ENCODE peak calls at places on chromosomes 4 and X, in eight cellular contexts. One of them, this sample, is unnamed. For H3K9me3, the result is how much of the 10 kb centered on the place peaks cover.

GRCh38 chr4:168598191-168598590 is 101.3 kb downstream of the PALLD start:
- DNase-seq in Caco-2: no peak
- DNase-seq in right cardiac atrium: no peak
- DNase-seq in SJSA1: no peak
- DNase-seq in adipocyte: no peak
- DNase-seq in lower lobe of right lung: no peak
- DNase-seq in CD8-positive, alpha-beta T cell: no peak
- DNase-seq in A549: no peak
- DNase-seq in this sample: no peak

GRCh38 chrX:30887721-30888120 is 1.3 kb downstream of the TAB3 start:
- DNase-seq in A549: no peak
- DNase-seq in right cardiac atrium: no peak
- DNase-seq in adipocyte: no peak
- DNase-seq in CD8-positive, alpha-beta T cell: no peak
- DNase-seq in Caco-2: no peak
- DNase-seq in lower lobe of right lung: no peak
- DNase-seq in SJSA1: no peak
- DNase-seq in this sample: no peak

GRCh38 chr4:1309261-1310010 is 19.7 kb downstream of the MAEA start:
- DNase-seq in Caco-2: no peak
- DNase-seq in adipocyte: peak
- DNase-seq in right cardiac atrium: peak
- DNase-seq in SJSA1: peak
- DNase-seq in CD8-positive, alpha-beta T cell: peak
- DNase-seq in A549: no peak
- DNase-seq in lower lobe of right lung: peak
- DNase-seq in this sample: peak

GRCh38 chr4:39044364-39044946 is 12.2 kb upstream of the TMEM156 start:
- DNase-seq in Caco-2: peak
- DNase-seq in SJSA1: peak
- DNase-seq in right cardiac atrium: peak
- DNase-seq in adipocyte: peak
- DNase-seq in lower lobe of right lung: peak
- DNase-seq in CD8-positive, alpha-beta T cell: peak
- DNase-seq in A549: peak
- DNase-seq in this sample: peak

GRCh38 chrX:31213941-31214340 is 142.1 kb upstream of the FTHL17 start:
- DNase-seq in Caco-2: peak
- DNase-seq in CD8-positive, alpha-beta T cell: no peak
- DNase-seq in lower lobe of right lung: no peak
- DNase-seq in SJSA1: no peak
- DNase-seq in right cardiac atrium: no peak
- DNase-seq in adipocyte: peak
- DNase-seq in A549: no peak
- DNase-seq in this sample: no peak

GRCh38 chrX:31374786-31375185 is 302.9 kb upstream of the FTHL17 start:
- DNase-seq in A549: no peak
- DNase-seq in CD8-positive, alpha-beta T cell: no peak
- DNase-seq in Caco-2: no peak
- DNase-seq in SJSA1: no peak
- DNase-seq in right cardiac atrium: no peak
- DNase-seq in lower lobe of right lung: no peak
- DNase-seq in adipocyte: no peak
- DNase-seq in this sample: no peak

GRCh38 chr4:66376921-66377320 is 706.6 kb upstream of the EPHA5 start:
- DNase-seq in SJSA1: no peak
- DNase-seq in adipocyte: peak
- DNase-seq in lower lobe of right lung: no peak
- DNase-seq in A549: no peak
- DNase-seq in CD8-positive, alpha-beta T cell: no peak
- DNase-seq in right cardiac atrium: no peak
- DNase-seq in Caco-2: no peak
- DNase-seq in this sample: no peak

GRCh38 chr4:143224255-143224654 is 39.5 kb downstream of the USP38 start:
- DNase-seq in lower lobe of right lung: no peak
- DNase-seq in adipocyte: no peak
- DNase-seq in SJSA1: no peak
- DNase-seq in right cardiac atrium: no peak
- DNase-seq in Caco-2: peak
- DNase-seq in A549: no peak
- DNase-seq in CD8-positive, alpha-beta T cell: no peak
- DNase-seq in this sample: no peak

GRCh38 chr4:125749354-125749753 is 434.6 kb downstream of the FAT4 start:
- DNase-seq in SJSA1: no peak
- DNase-seq in lower lobe of right lung: no peak
- DNase-seq in adipocyte: no peak
- DNase-seq in Caco-2: no peak
- DNase-seq in right cardiac atrium: no peak
- DNase-seq in A549: no peak
- DNase-seq in CD8-positive, alpha-beta T cell: no peak
- DNase-seq in this sample: no peak

GRCh38 chr4:3046149-3046548 is 28.2 kb downstream of the HTT-AS start:
- DNase-seq in CD8-positive, alpha-beta T cell: no peak
- DNase-seq in A549: no peak
- DNase-seq in lower lobe of right lung: no peak
- DNase-seq in adipocyte: no peak
- DNase-seq in SJSA1: no peak
- DNase-seq in Caco-2: no peak
- DNase-seq in right cardiac atrium: no peak
- DNase-seq in this sample: no peak

GRCh38 chr4:109548655-109549054 is 11.4 kb upstream of the MCUB start:
- DNase-seq in adipocyte: peak
- DNase-seq in SJSA1: peak
- DNase-seq in CD8-positive, alpha-beta T cell: no peak
- DNase-seq in lower lobe of right lung: no peak
- DNase-seq in Caco-2: no peak
- DNase-seq in A549: no peak
- DNase-seq in right cardiac atrium: no peak
- DNase-seq in this sample: no peak

GRCh38 chrX:26376037-26376708 is 160.2 kb downstream of the MAGEB5 start:
- DNase-seq in CD8-positive, alpha-beta T cell: no peak
- DNase-seq in A549: no peak
- DNase-seq in SJSA1: no peak
- DNase-seq in right cardiac atrium: no peak
- DNase-seq in lower lobe of right lung: no peak
- DNase-seq in adipocyte: no peak
- DNase-seq in Caco-2: no peak
- DNase-seq in this sample: no peak

GRCh38 chr4:143558286-143558685 is 44.8 kb downstream of the SMARCA5 start:
- DNase-seq in right cardiac atrium: no peak
- DNase-seq in CD8-positive, alpha-beta T cell: no peak
- DNase-seq in SJSA1: no peak
- DNase-seq in Caco-2: no peak
- DNase-seq in lower lobe of right lung: no peak
- DNase-seq in adipocyte: no peak
- DNase-seq in A549: no peak
- DNase-seq in this sample: no peak

GRCh38 chr4:37528161-37528560 is 158.0 kb downstream of the RELL1 start:
- DNase-seq in adipocyte: no peak
- DNase-seq in lower lobe of right lung: peak
- DNase-seq in A549: peak
- DNase-seq in Caco-2: peak
- DNase-seq in SJSA1: no peak
- DNase-seq in CD8-positive, alpha-beta T cell: no peak
- DNase-seq in right cardiac atrium: no peak
- DNase-seq in this sample: no peak

GRCh38 chr4:38967260-38968095 is 64.7 kb downstream of the TMEM156 start:
- DNase-seq in A549: peak
- DNase-seq in adipocyte: peak
- DNase-seq in SJSA1: peak
- DNase-seq in lower lobe of right lung: no peak
- DNase-seq in CD8-positive, alpha-beta T cell: no peak
- DNase-seq in Caco-2: no peak
- DNase-seq in right cardiac atrium: no peak
- DNase-seq in this sample: no peak

GRCh38 chr4:75995727-75996126 is 5.0 kb upstream of the SDAD1 start:
- DNase-seq in Caco-2: peak
- DNase-seq in lower lobe of right lung: no peak
- DNase-seq in SJSA1: no peak
- DNase-seq in A549: peak
- DNase-seq in CD8-positive, alpha-beta T cell: no peak
- DNase-seq in adipocyte: peak
- DNase-seq in right cardiac atrium: no peak
- DNase-seq in this sample: no peak

GRCh38 chr4:145956288-145956890 is 17.8 kb upstream of the ZNF827 start:
- DNase-seq in CD8-positive, alpha-beta T cell: no peak
- DNase-seq in SJSA1: peak
- DNase-seq in A549: peak
- DNase-seq in Caco-2: peak
- DNase-seq in adipocyte: peak
- DNase-seq in lower lobe of right lung: no peak
- DNase-seq in right cardiac atrium: no peak
- DNase-seq in this sample: peak

GRCh38 chrX:8504451-8504850 is 39.8 kb downstream of the VCX3B start:
- DNase-seq in A549: peak
- DNase-seq in right cardiac atrium: no peak
- DNase-seq in CD8-positive, alpha-beta T cell: no peak
- DNase-seq in Caco-2: no peak
- DNase-seq in adipocyte: no peak
- DNase-seq in SJSA1: peak
- DNase-seq in lower lobe of right lung: no peak
- DNase-seq in this sample: no peak

GRCh38 chr4:134952305-134952704 is 750.7 kb upstream of the PABPC4L start:
- DNase-seq in right cardiac atrium: no peak
- DNase-seq in SJSA1: no peak
- DNase-seq in adipocyte: no peak
- DNase-seq in Caco-2: no peak
- DNase-seq in lower lobe of right lung: peak
- DNase-seq in CD8-positive, alpha-beta T cell: no peak
- DNase-seq in A549: no peak
- DNase-seq in this sample: no peak

GRCh38 chrX:68994883-68995255 is 166.0 kb downstream of the EFNB1 start:
- DNase-seq in adipocyte: no peak
- DNase-seq in lower lobe of right lung: no peak
- DNase-seq in Caco-2: no peak
- DNase-seq in A549: no peak
- DNase-seq in right cardiac atrium: no peak
- DNase-seq in CD8-positive, alpha-beta T cell: no peak
- DNase-seq in SJSA1: no peak
- DNase-seq in this sample: no peak

GRCh38 chrX:110511238-110511637 is 152.6 kb downstream of the RTL9 start:
- DNase-seq in adipocyte: no peak
- DNase-seq in SJSA1: no peak
- DNase-seq in A549: no peak
- DNase-seq in Caco-2: no peak
- DNase-seq in right cardiac atrium: no peak
- DNase-seq in lower lobe of right lung: no peak
- DNase-seq in CD8-positive, alpha-beta T cell: no peak
- DNase-seq in this sample: no peak

GRCh38 chr4:132276185-132276584 is 872.9 kb upstream of the PCDH10 start:
- DNase-seq in lower lobe of right lung: peak
- DNase-seq in adipocyte: no peak
- DNase-seq in SJSA1: no peak
- DNase-seq in right cardiac atrium: no peak
- DNase-seq in A549: no peak
- DNase-seq in CD8-positive, alpha-beta T cell: no peak
- DNase-seq in Caco-2: no peak
- DNase-seq in this sample: no peak
- H3K9me3 ChIP-seq in lower lobe of right lung: under half
- H3K9me3 ChIP-seq in adipocyte: under half
- H3K9me3 ChIP-seq in SJSA1: under half
- H3K9me3 ChIP-seq in right cardiac atrium: under half
- H3K9me3 ChIP-seq in A549: under half
- H3K9me3 ChIP-seq in CD8-positive, alpha-beta T cell: under half
- H3K9me3 ChIP-seq in Caco-2: under half
- H3K9me3 ChIP-seq in this sample: under half

GRCh38 chr4:161256716-161257115 is 907.1 kb downstream of the FSTL5 start:
- DNase-seq in SJSA1: no peak
- DNase-seq in lower lobe of right lung: no peak
- DNase-seq in right cardiac atrium: no peak
- DNase-seq in A549: peak
- DNase-seq in CD8-positive, alpha-beta T cell: no peak
- DNase-seq in Caco-2: peak
- DNase-seq in adipocyte: peak
- DNase-seq in this sample: no peak

GRCh38 chr4:161252520-161253141 is 911.2 kb downstream of the FSTL5 start:
- DNase-seq in adipocyte: peak
- DNase-seq in CD8-positive, alpha-beta T cell: no peak
- DNase-seq in lower lobe of right lung: no peak
- DNase-seq in SJSA1: no peak
- DNase-seq in Caco-2: peak
- DNase-seq in right cardiac atrium: no peak
- DNase-seq in A549: peak
- DNase-seq in this sample: no peak

GRCh38 chr4:161256172-161256571 is 907.6 kb downstream of the FSTL5 start:
- DNase-seq in A549: no peak
- DNase-seq in Caco-2: no peak
- DNase-seq in right cardiac atrium: no peak
- DNase-seq in SJSA1: no peak
- DNase-seq in adipocyte: no peak
- DNase-seq in lower lobe of right lung: no peak
- DNase-seq in CD8-positive, alpha-beta T cell: no peak
- DNase-seq in this sample: no peak

GRCh38 chr4:161249779-161250440 is 913.9 kb downstream of the FSTL5 start:
- DNase-seq in adipocyte: no peak
- DNase-seq in right cardiac atrium: no peak
- DNase-seq in lower lobe of right lung: no peak
- DNase-seq in Caco-2: no peak
- DNase-seq in SJSA1: no peak
- DNase-seq in A549: no peak
- DNase-seq in CD8-positive, alpha-beta T cell: no peak
- DNase-seq in this sample: no peak

DNA sequence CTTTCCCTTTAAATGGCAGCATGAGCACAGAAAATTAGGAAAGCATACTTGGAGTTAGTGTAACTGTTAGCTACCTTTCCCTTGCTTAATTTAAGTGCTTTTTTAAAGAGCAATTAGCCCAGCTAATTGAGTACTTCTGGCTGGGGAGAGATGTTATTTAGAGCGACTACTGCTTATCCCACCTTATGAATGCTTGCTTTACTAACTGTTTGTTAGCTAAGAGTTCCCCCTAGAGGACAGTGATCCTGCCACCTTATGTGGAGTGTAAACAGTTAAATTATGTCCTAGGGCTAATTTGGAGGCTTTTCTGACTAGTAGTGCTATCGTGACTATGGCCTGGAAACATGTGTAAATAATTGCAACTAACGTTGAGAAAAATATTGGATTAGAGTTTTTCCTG is 909.4 kb downstream of the FSTL5 start:
- DNase-seq in right cardiac atrium: no peak
- DNase-seq in A549: peak
- DNase-seq in Caco-2: no peak
- DNase-seq in CD8-positive, alpha-beta T cell: no peak
- DNase-seq in adipocyte: no peak
- DNase-seq in lower lobe of right lung: no peak
- DNase-seq in SJSA1: no peak
- DNase-seq in this sample: no peak
- H3K9me3 ChIP-seq in right cardiac atrium: under half
- H3K9me3 ChIP-seq in A549: under half
- H3K9me3 ChIP-seq in Caco-2: under half
- H3K9me3 ChIP-seq in CD8-positive, alpha-beta T cell: under half
- H3K9me3 ChIP-seq in adipocyte: under half
- H3K9me3 ChIP-seq in lower lobe of right lung: under half
- H3K9me3 ChIP-seq in SJSA1: under half
- H3K9me3 ChIP-seq in this sample: under half

GRCh38 chrX:20015945-20016617 is 25.2 kb upstream of the BCLAF3 start:
- DNase-seq in SJSA1: no peak
- DNase-seq in lower lobe of right lung: no peak
- DNase-seq in A549: no peak
- DNase-seq in Caco-2: no peak
- DNase-seq in right cardiac atrium: no peak
- DNase-seq in adipocyte: no peak
- DNase-seq in CD8-positive, alpha-beta T cell: no peak
- DNase-seq in this sample: no peak
- H3K9me3 ChIP-seq in SJSA1: under half
- H3K9me3 ChIP-seq in lower lobe of right lung: under half
- H3K9me3 ChIP-seq in A549: under half
- H3K9me3 ChIP-seq in Caco-2: under half
- H3K9me3 ChIP-seq in right cardiac atrium: under half
- H3K9me3 ChIP-seq in adipocyte: half or more
- H3K9me3 ChIP-seq in CD8-positive, alpha-beta T cell: under half
- H3K9me3 ChIP-seq in this sample: under half

GRCh38 chr4:294732-295131 is 10.5 kb downstream of the ZNF732 start:
- DNase-seq in lower lobe of right lung: no peak
- DNase-seq in SJSA1: no peak
- DNase-seq in Caco-2: no peak
- DNase-seq in A549: no peak
- DNase-seq in CD8-positive, alpha-beta T cell: no peak
- DNase-seq in right cardiac atrium: no peak
- DNase-seq in adipocyte: no peak
- DNase-seq in this sample: no peak
- H3K9me3 ChIP-seq in lower lobe of right lung: under half
- H3K9me3 ChIP-seq in SJSA1: under half
- H3K9me3 ChIP-seq in Caco-2: under half
- H3K9me3 ChIP-seq in A549: under half
- H3K9me3 ChIP-seq in CD8-positive, alpha-beta T cell: under half
- H3K9me3 ChIP-seq in right cardiac atrium: under half
- H3K9me3 ChIP-seq in adipocyte: under half
- H3K9me3 ChIP-seq in this sample: under half